ENCODE peak calls at places on chromosomes 4 and X, in eight cellular contexts. One of them, this sample, is unnamed. For H3K27me3, the result is how much of the 10 kb centered on the place peaks cover.

GRCh38 chr4:151810476-151810875 is 49.7 kb upstream of the GATB start:
- DNase-seq in H7: no peak
- DNase-seq in suprapubic skin: no peak
- DNase-seq in mesendoderm: no peak
- DNase-seq in GM06990: no peak
- DNase-seq in naive thymus-derived CD4-positive, alpha-beta T cell: no peak
- DNase-seq in heart left ventricle: no peak
- DNase-seq in uterus: no peak
- DNase-seq in this sample: no peak

GRCh38 chrX:31117195-31117594 is 45.4 kb upstream of the FTHL17 start:
- DNase-seq in uterus: no peak
- DNase-seq in naive thymus-derived CD4-positive, alpha-beta T cell: no peak
- DNase-seq in GM06990: no peak
- DNase-seq in H7: no peak
- DNase-seq in suprapubic skin: no peak
- DNase-seq in mesendoderm: no peak
- DNase-seq in heart left ventricle: no peak
- DNase-seq in this sample: no peak

GRCh38 chr4:24820541-24820940 is 25.2 kb downstream of the SOD3 start:
- DNase-seq in H7: no peak
- DNase-seq in mesendoderm: no peak
- DNase-seq in uterus: no peak
- DNase-seq in GM06990: no peak
- DNase-seq in heart left ventricle: no peak
- DNase-seq in suprapubic skin: peak
- DNase-seq in naive thymus-derived CD4-positive, alpha-beta T cell: no peak
- DNase-seq in this sample: no peak

GRCh38 chrX:107654778-107655761 is 26.8 kb downstream of the PRPS1 start:
- DNase-seq in mesendoderm: peak
- DNase-seq in suprapubic skin: peak
- DNase-seq in naive thymus-derived CD4-positive, alpha-beta T cell: peak
- DNase-seq in uterus: peak
- DNase-seq in heart left ventricle: peak
- DNase-seq in GM06990: peak
- DNase-seq in H7: peak
- DNase-seq in this sample: no peak

GRCh38 chrX:21373637-21374162 is 518 bp upstream of the CNKSR2 start:
- DNase-seq in naive thymus-derived CD4-positive, alpha-beta T cell: peak
- DNase-seq in heart left ventricle: peak
- DNase-seq in suprapubic skin: no peak
- DNase-seq in H7: peak
- DNase-seq in mesendoderm: peak
- DNase-seq in GM06990: no peak
- DNase-seq in uterus: no peak
- DNase-seq in this sample: peak

GRCh38 chrX:138745215-138745614 is 33.7 kb upstream of the FGF13 start:
- DNase-seq in heart left ventricle: no peak
- DNase-seq in uterus: peak
- DNase-seq in naive thymus-derived CD4-positive, alpha-beta T cell: no peak
- DNase-seq in H7: peak
- DNase-seq in suprapubic skin: no peak
- DNase-seq in GM06990: no peak
- DNase-seq in mesendoderm: peak
- DNase-seq in this sample: no peak

GRCh38 chrX:119828446-119828845 is 24.3 kb downstream of the UPF3B start:
- DNase-seq in uterus: no peak
- DNase-seq in GM06990: no peak
- DNase-seq in suprapubic skin: no peak
- DNase-seq in H7: no peak
- DNase-seq in heart left ventricle: no peak
- DNase-seq in naive thymus-derived CD4-positive, alpha-beta T cell: no peak
- DNase-seq in mesendoderm: no peak
- DNase-seq in this sample: no peak

GRCh38 chr4:126627255-126627654 is 1005.5 kb upstream of the INTU start:
- DNase-seq in suprapubic skin: no peak
- DNase-seq in naive thymus-derived CD4-positive, alpha-beta T cell: no peak
- DNase-seq in H7: peak
- DNase-seq in heart left ventricle: no peak
- DNase-seq in uterus: no peak
- DNase-seq in mesendoderm: peak
- DNase-seq in GM06990: no peak
- DNase-seq in this sample: no peak

GRCh38 chrX:28847423-28847822 is 260.2 kb downstream of the IL1RAPL1 start:
- DNase-seq in naive thymus-derived CD4-positive, alpha-beta T cell: no peak
- DNase-seq in heart left ventricle: peak
- DNase-seq in GM06990: no peak
- DNase-seq in mesendoderm: peak
- DNase-seq in suprapubic skin: no peak
- DNase-seq in uterus: no peak
- DNase-seq in H7: peak
- DNase-seq in this sample: peak

GRCh38 chr4:20625460-20625859 is 74.8 kb upstream of the PACRGL start:
- DNase-seq in GM06990: no peak
- DNase-seq in heart left ventricle: peak
- DNase-seq in suprapubic skin: no peak
- DNase-seq in mesendoderm: no peak
- DNase-seq in H7: no peak
- DNase-seq in uterus: no peak
- DNase-seq in naive thymus-derived CD4-positive, alpha-beta T cell: no peak
- DNase-seq in this sample: no peak

DNA sequence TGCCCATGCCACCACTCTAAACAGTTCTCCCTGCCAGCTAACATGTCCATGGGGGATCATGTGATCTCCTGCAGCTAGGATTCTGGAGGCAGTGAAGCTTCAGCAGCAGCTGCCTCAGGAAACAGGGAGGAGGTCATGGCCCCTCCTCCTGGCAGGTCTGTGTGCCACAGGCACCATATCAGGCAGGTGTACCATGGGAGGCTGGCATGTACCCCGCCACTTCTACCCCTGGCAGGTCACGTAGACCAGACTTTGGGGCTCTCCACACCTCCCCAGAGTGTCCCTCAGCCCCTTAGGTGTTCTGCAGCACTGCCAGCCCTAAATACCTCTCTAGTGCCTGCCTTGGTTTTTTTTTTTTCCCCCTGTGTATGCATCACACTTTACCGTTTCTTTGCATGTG is 110.5 kb upstream of the FAM47C start:
- DNase-seq in GM06990: peak
- DNase-seq in heart left ventricle: no peak
- DNase-seq in mesendoderm: no peak
- DNase-seq in naive thymus-derived CD4-positive, alpha-beta T cell: no peak
- DNase-seq in uterus: no peak
- DNase-seq in H7: no peak
- DNase-seq in suprapubic skin: no peak
- DNase-seq in this sample: no peak
- H3K27me3 ChIP-seq in GM06990: under half
- H3K27me3 ChIP-seq in heart left ventricle: under half
- H3K27me3 ChIP-seq in mesendoderm: under half
- H3K27me3 ChIP-seq in naive thymus-derived CD4-positive, alpha-beta T cell: under half
- H3K27me3 ChIP-seq in uterus: under half
- H3K27me3 ChIP-seq in H7: under half
- H3K27me3 ChIP-seq in suprapubic skin: under half
- H3K27me3 ChIP-seq in this sample: under half

GRCh38 chrX:133849676-133850075 is 135.7 kb downstream of the GPC3 start:
- DNase-seq in uterus: no peak
- DNase-seq in H7: no peak
- DNase-seq in heart left ventricle: no peak
- DNase-seq in naive thymus-derived CD4-positive, alpha-beta T cell: no peak
- DNase-seq in GM06990: no peak
- DNase-seq in suprapubic skin: no peak
- DNase-seq in mesendoderm: peak
- DNase-seq in this sample: no peak

GRCh38 chrX:133852837-133853236 is 132.6 kb downstream of the GPC3 start:
- DNase-seq in heart left ventricle: no peak
- DNase-seq in uterus: no peak
- DNase-seq in mesendoderm: no peak
- DNase-seq in GM06990: no peak
- DNase-seq in H7: no peak
- DNase-seq in naive thymus-derived CD4-positive, alpha-beta T cell: no peak
- DNase-seq in suprapubic skin: no peak
- DNase-seq in this sample: no peak

GRCh38 chrX:133847595-133847994 is 137.8 kb downstream of the GPC3 start:
- DNase-seq in uterus: no peak
- DNase-seq in mesendoderm: no peak
- DNase-seq in naive thymus-derived CD4-positive, alpha-beta T cell: no peak
- DNase-seq in GM06990: no peak
- DNase-seq in suprapubic skin: no peak
- DNase-seq in H7: no peak
- DNase-seq in heart left ventricle: no peak
- DNase-seq in this sample: no peak

GRCh38 chrX:133850414-133850813 is 135.0 kb downstream of the GPC3 start:
- DNase-seq in mesendoderm: no peak
- DNase-seq in naive thymus-derived CD4-positive, alpha-beta T cell: no peak
- DNase-seq in heart left ventricle: no peak
- DNase-seq in suprapubic skin: no peak
- DNase-seq in GM06990: no peak
- DNase-seq in H7: no peak
- DNase-seq in uterus: no peak
- DNase-seq in this sample: no peak
- H3K27me3 ChIP-seq in mesendoderm: under half
- H3K27me3 ChIP-seq in naive thymus-derived CD4-positive, alpha-beta T cell: under half
- H3K27me3 ChIP-seq in heart left ventricle: under half
- H3K27me3 ChIP-seq in suprapubic skin: under half
- H3K27me3 ChIP-seq in GM06990: under half
- H3K27me3 ChIP-seq in H7: under half
- H3K27me3 ChIP-seq in uterus: under half
- H3K27me3 ChIP-seq in this sample: half or more

GRCh38 chr4:727576-727975 is 21.9 kb downstream of the PCGF3 start:
- DNase-seq in mesendoderm: no peak
- DNase-seq in heart left ventricle: no peak
- DNase-seq in H7: no peak
- DNase-seq in naive thymus-derived CD4-positive, alpha-beta T cell: no peak
- DNase-seq in GM06990: no peak
- DNase-seq in suprapubic skin: no peak
- DNase-seq in uterus: no peak
- DNase-seq in this sample: no peak
- H3K27me3 ChIP-seq in mesendoderm: under half
- H3K27me3 ChIP-seq in heart left ventricle: under half
- H3K27me3 ChIP-seq in H7: under half
- H3K27me3 ChIP-seq in naive thymus-derived CD4-positive, alpha-beta T cell: under half
- H3K27me3 ChIP-seq in GM06990: under half
- H3K27me3 ChIP-seq in suprapubic skin: under half
- H3K27me3 ChIP-seq in uterus: under half
- H3K27me3 ChIP-seq in this sample: under half

DNA sequence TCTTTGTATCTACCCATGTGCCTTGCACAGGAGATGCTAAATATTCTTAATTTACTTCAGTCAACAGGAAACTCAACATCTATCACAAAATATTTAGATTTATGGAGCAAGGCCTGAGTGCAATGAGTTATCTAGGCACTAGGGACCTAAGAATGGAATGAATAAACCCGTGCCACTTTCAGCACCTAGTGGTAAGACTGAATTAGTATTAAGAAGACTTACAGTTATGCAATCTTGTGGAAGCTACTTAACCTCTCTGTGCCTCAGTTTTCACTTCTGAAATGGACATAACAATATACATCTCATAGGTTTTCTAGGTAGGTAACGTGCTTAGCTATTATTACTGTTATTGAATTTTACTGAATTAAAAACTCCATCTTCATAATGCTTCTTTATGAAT is 144.6 kb upstream of the MAP3K15 start:
- DNase-seq in heart left ventricle: no peak
- DNase-seq in naive thymus-derived CD4-positive, alpha-beta T cell: no peak
- DNase-seq in GM06990: no peak
- DNase-seq in uterus: no peak
- DNase-seq in mesendoderm: no peak
- DNase-seq in suprapubic skin: no peak
- DNase-seq in H7: no peak
- DNase-seq in this sample: no peak
- H3K27me3 ChIP-seq in heart left ventricle: under half
- H3K27me3 ChIP-seq in naive thymus-derived CD4-positive, alpha-beta T cell: under half
- H3K27me3 ChIP-seq in GM06990: under half
- H3K27me3 ChIP-seq in uterus: under half
- H3K27me3 ChIP-seq in mesendoderm: under half
- H3K27me3 ChIP-seq in suprapubic skin: under half
- H3K27me3 ChIP-seq in H7: under half
- H3K27me3 ChIP-seq in this sample: under half

GRCh38 chrX:140508958-140509357 is 4.1 kb upstream of the SOX3 start:
- DNase-seq in heart left ventricle: no peak
- DNase-seq in suprapubic skin: no peak
- DNase-seq in uterus: no peak
- DNase-seq in naive thymus-derived CD4-positive, alpha-beta T cell: no peak
- DNase-seq in GM06990: no peak
- DNase-seq in H7: peak
- DNase-seq in mesendoderm: no peak
- DNase-seq in this sample: no peak
- H3K27me3 ChIP-seq in heart left ventricle: under half
- H3K27me3 ChIP-seq in suprapubic skin: half or more
- H3K27me3 ChIP-seq in uterus: half or more
- H3K27me3 ChIP-seq in naive thymus-derived CD4-positive, alpha-beta T cell: under half
- H3K27me3 ChIP-seq in GM06990: under half
- H3K27me3 ChIP-seq in H7: half or more
- H3K27me3 ChIP-seq in mesendoderm: under half
- H3K27me3 ChIP-seq in this sample: half or more

DNA sequence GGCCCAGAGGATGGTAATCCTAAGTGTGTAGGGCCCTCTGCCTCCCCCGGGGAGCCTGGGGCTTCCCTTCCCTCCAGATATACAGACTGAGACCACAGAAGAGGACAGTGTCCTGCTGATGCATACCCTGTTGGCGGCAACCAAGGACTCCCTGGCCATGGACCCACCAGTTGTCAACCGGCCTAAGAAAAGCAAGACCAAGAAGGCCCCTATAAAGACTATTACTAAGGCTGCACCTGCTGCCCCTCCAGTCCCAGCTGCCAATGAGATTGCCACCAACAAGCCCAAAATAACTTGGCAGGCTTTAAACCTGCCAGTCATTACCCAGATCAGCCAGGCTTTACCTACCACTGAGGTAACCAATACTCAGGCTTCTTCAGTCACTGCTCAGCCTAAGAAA is 1.9 kb downstream of the TRO start:
- DNase-seq in mesendoderm: no peak
- DNase-seq in suprapubic skin: no peak
- DNase-seq in H7: no peak
- DNase-seq in uterus: no peak
- DNase-seq in GM06990: no peak
- DNase-seq in heart left ventricle: no peak
- DNase-seq in naive thymus-derived CD4-positive, alpha-beta T cell: no peak
- DNase-seq in this sample: no peak
- H3K27me3 ChIP-seq in mesendoderm: under half
- H3K27me3 ChIP-seq in suprapubic skin: under half
- H3K27me3 ChIP-seq in H7: under half
- H3K27me3 ChIP-seq in uterus: under half
- H3K27me3 ChIP-seq in GM06990: under half
- H3K27me3 ChIP-seq in heart left ventricle: under half
- H3K27me3 ChIP-seq in naive thymus-derived CD4-positive, alpha-beta T cell: under half
- H3K27me3 ChIP-seq in this sample: under half

DNA sequence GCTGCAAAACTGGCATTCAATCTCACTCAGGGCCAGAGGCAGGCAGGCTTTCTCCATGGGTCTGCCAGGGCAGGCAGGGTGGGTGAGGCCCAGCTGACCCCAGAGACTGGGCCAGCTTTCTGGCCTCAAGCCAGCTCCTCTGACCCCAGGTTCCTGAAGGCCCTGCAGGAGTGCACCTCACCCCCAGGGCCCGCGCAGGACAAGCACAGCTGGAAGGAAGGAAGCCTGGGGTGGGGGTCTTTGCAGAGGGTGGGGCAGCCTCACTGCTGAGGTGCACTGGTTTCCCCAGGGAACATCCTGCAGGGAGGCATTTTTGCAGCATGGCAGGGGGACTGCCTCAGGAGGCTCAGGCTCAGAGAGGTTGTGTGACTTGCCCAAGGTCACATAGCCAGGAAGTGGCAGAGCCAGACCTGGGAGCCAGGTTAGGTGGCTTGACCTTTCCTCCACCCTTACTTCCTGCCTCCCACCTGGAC is 31.5 kb upstream of the AFAP1 start:
- DNase-seq in naive thymus-derived CD4-positive, alpha-beta T cell: no peak
- DNase-seq in uterus: no peak
- DNase-seq in heart left ventricle: no peak
- DNase-seq in mesendoderm: no peak
- DNase-seq in H7: no peak
- DNase-seq in suprapubic skin: no peak
- DNase-seq in GM06990: no peak
- DNase-seq in this sample: no peak
- H3K27me3 ChIP-seq in naive thymus-derived CD4-positive, alpha-beta T cell: under half
- H3K27me3 ChIP-seq in uterus: under half
- H3K27me3 ChIP-seq in heart left ventricle: under half
- H3K27me3 ChIP-seq in mesendoderm: under half
- H3K27me3 ChIP-seq in H7: under half
- H3K27me3 ChIP-seq in suprapubic skin: under half
- H3K27me3 ChIP-seq in GM06990: under half
- H3K27me3 ChIP-seq in this sample: under half